ENCODE peak calls at places on chromosomes 6 and 20, in eight cellular contexts. One of them, this sample, is unnamed. For H3K4me1, the result is how much of the 10 kb centered on the place peaks cover.

GRCh38 chr6:130697661-130698535 is 129.3 kb upstream of the SMLR1 start:
- DNase-seq in A549: peak
- DNase-seq in body of pancreas: no peak
- DNase-seq in upper lobe of right lung: no peak
- DNase-seq in endothelial cell of umbilical vein: peak
- DNase-seq in ovary: peak
- DNase-seq in fibroblast of lung: peak
- DNase-seq in transverse colon: peak
- DNase-seq in this sample: peak

GRCh38 chr6:30893001-30893591 is 8.8 kb downstream of the DDR1 start:
- DNase-seq in fibroblast of lung: no peak
- DNase-seq in endothelial cell of umbilical vein: no peak
- DNase-seq in A549: no peak
- DNase-seq in upper lobe of right lung: peak
- DNase-seq in body of pancreas: no peak
- DNase-seq in ovary: no peak
- DNase-seq in transverse colon: no peak
- DNase-seq in this sample: no peak

GRCh38 chr6:13318821-13319220 is 9.5 kb downstream of the TBC1D7 start:
- DNase-seq in A549: no peak
- DNase-seq in body of pancreas: no peak
- DNase-seq in fibroblast of lung: no peak
- DNase-seq in endothelial cell of umbilical vein: no peak
- DNase-seq in ovary: no peak
- DNase-seq in upper lobe of right lung: no peak
- DNase-seq in transverse colon: no peak
- DNase-seq in this sample: peak

GRCh38 chr20:40486297-40486696 is 202.7 kb downstream of the MAFB start:
- DNase-seq in upper lobe of right lung: no peak
- DNase-seq in transverse colon: no peak
- DNase-seq in fibroblast of lung: no peak
- DNase-seq in body of pancreas: no peak
- DNase-seq in endothelial cell of umbilical vein: no peak
- DNase-seq in ovary: no peak
- DNase-seq in A549: no peak
- DNase-seq in this sample: no peak

GRCh38 chr20:23654005-23654404 is 16.2 kb upstream of the CST3 start:
- DNase-seq in transverse colon: no peak
- DNase-seq in body of pancreas: no peak
- DNase-seq in A549: no peak
- DNase-seq in ovary: no peak
- DNase-seq in fibroblast of lung: no peak
- DNase-seq in endothelial cell of umbilical vein: no peak
- DNase-seq in upper lobe of right lung: no peak
- DNase-seq in this sample: no peak

GRCh38 chr6:67694127-67694526 is 941.0 kb upstream of the ADGRB3 start:
- DNase-seq in endothelial cell of umbilical vein: no peak
- DNase-seq in fibroblast of lung: no peak
- DNase-seq in upper lobe of right lung: no peak
- DNase-seq in transverse colon: no peak
- DNase-seq in A549: no peak
- DNase-seq in ovary: no peak
- DNase-seq in body of pancreas: no peak
- DNase-seq in this sample: no peak

GRCh38 chr20:53662595-53662994 is 69.0 kb upstream of the ZNF217 start:
- DNase-seq in transverse colon: no peak
- DNase-seq in endothelial cell of umbilical vein: peak
- DNase-seq in upper lobe of right lung: no peak
- DNase-seq in fibroblast of lung: no peak
- DNase-seq in body of pancreas: no peak
- DNase-seq in A549: no peak
- DNase-seq in ovary: no peak
- DNase-seq in this sample: no peak

GRCh38 chr20:22795897-22796296 is 211.5 kb upstream of the FOXA2 start:
- DNase-seq in fibroblast of lung: peak
- DNase-seq in ovary: peak
- DNase-seq in body of pancreas: peak
- DNase-seq in endothelial cell of umbilical vein: peak
- DNase-seq in A549: peak
- DNase-seq in transverse colon: peak
- DNase-seq in upper lobe of right lung: no peak
- DNase-seq in this sample: no peak

GRCh38 chr6:16769131-16769985 is 8.1 kb upstream of the ATXN1 start:
- DNase-seq in transverse colon: peak
- DNase-seq in A549: peak
- DNase-seq in endothelial cell of umbilical vein: peak
- DNase-seq in upper lobe of right lung: no peak
- DNase-seq in ovary: no peak
- DNase-seq in body of pancreas: peak
- DNase-seq in fibroblast of lung: peak
- DNase-seq in this sample: peak

GRCh38 chr6:35218021-35218420 is 4.3 kb downstream of the SCUBE3 start:
- DNase-seq in upper lobe of right lung: no peak
- DNase-seq in endothelial cell of umbilical vein: peak
- DNase-seq in body of pancreas: no peak
- DNase-seq in A549: no peak
- DNase-seq in ovary: no peak
- DNase-seq in fibroblast of lung: peak
- DNase-seq in transverse colon: no peak
- DNase-seq in this sample: no peak

GRCh38 chr6:70901324-70901723 is 55.5 kb downstream of the B3GAT2 start:
- DNase-seq in A549: peak
- DNase-seq in ovary: no peak
- DNase-seq in transverse colon: no peak
- DNase-seq in body of pancreas: no peak
- DNase-seq in upper lobe of right lung: no peak
- DNase-seq in fibroblast of lung: no peak
- DNase-seq in endothelial cell of umbilical vein: no peak
- DNase-seq in this sample: no peak

GRCh38 chr6:147217840-147218404 is 13.7 kb downstream of the STXBP5 start:
- DNase-seq in transverse colon: no peak
- DNase-seq in A549: no peak
- DNase-seq in ovary: no peak
- DNase-seq in upper lobe of right lung: no peak
- DNase-seq in fibroblast of lung: no peak
- DNase-seq in body of pancreas: no peak
- DNase-seq in endothelial cell of umbilical vein: no peak
- DNase-seq in this sample: no peak

GRCh38 chr20:11777861-11778570 is 139.7 kb upstream of the BTBD3 start:
- DNase-seq in A549: no peak
- DNase-seq in body of pancreas: no peak
- DNase-seq in endothelial cell of umbilical vein: peak
- DNase-seq in ovary: no peak
- DNase-seq in fibroblast of lung: peak
- DNase-seq in transverse colon: no peak
- DNase-seq in upper lobe of right lung: no peak
- DNase-seq in this sample: no peak

GRCh38 chr20:45725134-45725533 is 3.0 kb downstream of the SPINT4 start:
- DNase-seq in fibroblast of lung: no peak
- DNase-seq in endothelial cell of umbilical vein: no peak
- DNase-seq in A549: no peak
- DNase-seq in upper lobe of right lung: no peak
- DNase-seq in body of pancreas: no peak
- DNase-seq in transverse colon: no peak
- DNase-seq in ovary: no peak
- DNase-seq in this sample: no peak

GRCh38 chr6:69861986-69862385 is 4.4 kb upstream of the COL19A1 start:
- DNase-seq in body of pancreas: no peak
- DNase-seq in upper lobe of right lung: no peak
- DNase-seq in endothelial cell of umbilical vein: no peak
- DNase-seq in ovary: no peak
- DNase-seq in fibroblast of lung: peak
- DNase-seq in A549: no peak
- DNase-seq in transverse colon: no peak
- DNase-seq in this sample: no peak

GRCh38 chr6:160972111-160972510 is 19.5 kb upstream of the MAP3K4 start:
- DNase-seq in body of pancreas: no peak
- DNase-seq in transverse colon: no peak
- DNase-seq in A549: no peak
- DNase-seq in ovary: no peak
- DNase-seq in endothelial cell of umbilical vein: no peak
- DNase-seq in fibroblast of lung: peak
- DNase-seq in upper lobe of right lung: no peak
- DNase-seq in this sample: no peak

GRCh38 chr20:32017711-32018251 is 7.5 kb downstream of the CCM2L start:
- DNase-seq in endothelial cell of umbilical vein: no peak
- DNase-seq in A549: peak
- DNase-seq in transverse colon: peak
- DNase-seq in fibroblast of lung: no peak
- DNase-seq in body of pancreas: peak
- DNase-seq in ovary: no peak
- DNase-seq in upper lobe of right lung: peak
- DNase-seq in this sample: peak

GRCh38 chr20:32021091-32021490 is 10.9 kb downstream of the CCM2L start:
- DNase-seq in fibroblast of lung: peak
- DNase-seq in ovary: no peak
- DNase-seq in body of pancreas: no peak
- DNase-seq in endothelial cell of umbilical vein: no peak
- DNase-seq in upper lobe of right lung: no peak
- DNase-seq in A549: no peak
- DNase-seq in transverse colon: no peak
- DNase-seq in this sample: no peak

GRCh38 chr20:32019156-32019510 is 8.9 kb downstream of the CCM2L start:
- DNase-seq in upper lobe of right lung: no peak
- DNase-seq in ovary: no peak
- DNase-seq in fibroblast of lung: no peak
- DNase-seq in transverse colon: no peak
- DNase-seq in A549: peak
- DNase-seq in body of pancreas: no peak
- DNase-seq in endothelial cell of umbilical vein: no peak
- DNase-seq in this sample: no peak

GRCh38 chr20:32018269-32019155 is 8.3 kb downstream of the CCM2L start:
- DNase-seq in endothelial cell of umbilical vein: peak
- DNase-seq in transverse colon: peak
- DNase-seq in ovary: no peak
- DNase-seq in upper lobe of right lung: peak
- DNase-seq in fibroblast of lung: no peak
- DNase-seq in body of pancreas: peak
- DNase-seq in A549: peak
- DNase-seq in this sample: peak

GRCh38 chr20:32019563-32020463 is 9.6 kb downstream of the CCM2L start:
- DNase-seq in body of pancreas: no peak
- DNase-seq in A549: no peak
- DNase-seq in ovary: no peak
- DNase-seq in upper lobe of right lung: no peak
- DNase-seq in transverse colon: no peak
- DNase-seq in fibroblast of lung: no peak
- DNase-seq in endothelial cell of umbilical vein: no peak
- DNase-seq in this sample: no peak
- H3K4me3 ChIP-seq in body of pancreas: no peak
- H3K4me3 ChIP-seq in A549: peak
- H3K4me3 ChIP-seq in ovary: no peak
- H3K4me3 ChIP-seq in upper lobe of right lung: peak
- H3K4me3 ChIP-seq in transverse colon: no peak
- H3K4me3 ChIP-seq in fibroblast of lung: no peak
- H3K4me3 ChIP-seq in endothelial cell of umbilical vein: no peak
- H3K4me3 ChIP-seq in this sample: no peak

DNA sequence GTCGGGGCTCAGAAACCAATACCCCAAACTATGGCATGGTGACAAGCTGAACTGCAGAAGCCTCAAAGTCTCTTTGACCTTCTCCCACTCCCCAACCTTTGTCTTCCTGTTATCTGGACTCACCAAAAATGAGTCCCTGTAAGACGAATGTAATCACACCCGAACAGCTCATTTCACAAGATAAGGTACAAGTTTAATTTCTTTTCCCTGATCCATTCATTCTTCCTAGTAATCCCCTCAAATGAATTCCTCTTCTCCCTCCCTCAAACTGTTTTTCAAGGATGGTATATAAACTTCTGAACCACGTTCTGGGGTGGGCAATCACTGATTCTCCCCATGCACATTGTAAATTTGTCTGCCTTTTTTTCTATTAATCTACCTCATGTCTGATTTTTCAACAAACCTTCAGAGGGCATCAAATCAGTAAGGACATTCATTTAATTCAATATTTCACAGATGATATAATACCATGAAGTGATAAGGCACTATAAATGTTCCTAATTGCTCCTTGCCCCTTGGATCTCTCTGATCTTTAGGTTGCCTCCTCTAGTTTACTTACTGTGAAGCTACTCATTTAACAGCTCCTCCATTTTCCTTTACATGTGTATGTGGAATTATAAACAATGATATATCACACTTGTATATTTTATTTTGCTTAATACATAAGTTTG is 77.2 kb downstream of the OR2B2 start:
- DNase-seq in upper lobe of right lung: no peak
- DNase-seq in transverse colon: no peak
- DNase-seq in fibroblast of lung: no peak
- DNase-seq in endothelial cell of umbilical vein: no peak
- DNase-seq in ovary: no peak
- DNase-seq in body of pancreas: no peak
- DNase-seq in A549: no peak
- DNase-seq in this sample: no peak
- H3K4me1 ChIP-seq in upper lobe of right lung: under half
- H3K4me1 ChIP-seq in transverse colon: under half
- H3K4me1 ChIP-seq in fibroblast of lung: under half
- H3K4me1 ChIP-seq in endothelial cell of umbilical vein: under half
- H3K4me1 ChIP-seq in ovary: under half
- H3K4me1 ChIP-seq in body of pancreas: under half
- H3K4me1 ChIP-seq in A549: under half
- H3K4me1 ChIP-seq in this sample: under half

GRCh38 chr6:144582939-144583613 is 297.9 kb downstream of the UTRN start:
- DNase-seq in endothelial cell of umbilical vein: no peak
- DNase-seq in transverse colon: peak
- DNase-seq in ovary: peak
- DNase-seq in A549: no peak
- DNase-seq in fibroblast of lung: peak
- DNase-seq in upper lobe of right lung: peak
- DNase-seq in body of pancreas: peak
- DNase-seq in this sample: peak
- H3K4me3 ChIP-seq in endothelial cell of umbilical vein: no peak
- H3K4me3 ChIP-seq in transverse colon: no peak
- H3K4me3 ChIP-seq in ovary: no peak
- H3K4me3 ChIP-seq in A549: no peak
- H3K4me3 ChIP-seq in fibroblast of lung: peak
- H3K4me3 ChIP-seq in upper lobe of right lung: peak
- H3K4me3 ChIP-seq in body of pancreas: no peak
- H3K4me3 ChIP-seq in this sample: peak

DNA sequence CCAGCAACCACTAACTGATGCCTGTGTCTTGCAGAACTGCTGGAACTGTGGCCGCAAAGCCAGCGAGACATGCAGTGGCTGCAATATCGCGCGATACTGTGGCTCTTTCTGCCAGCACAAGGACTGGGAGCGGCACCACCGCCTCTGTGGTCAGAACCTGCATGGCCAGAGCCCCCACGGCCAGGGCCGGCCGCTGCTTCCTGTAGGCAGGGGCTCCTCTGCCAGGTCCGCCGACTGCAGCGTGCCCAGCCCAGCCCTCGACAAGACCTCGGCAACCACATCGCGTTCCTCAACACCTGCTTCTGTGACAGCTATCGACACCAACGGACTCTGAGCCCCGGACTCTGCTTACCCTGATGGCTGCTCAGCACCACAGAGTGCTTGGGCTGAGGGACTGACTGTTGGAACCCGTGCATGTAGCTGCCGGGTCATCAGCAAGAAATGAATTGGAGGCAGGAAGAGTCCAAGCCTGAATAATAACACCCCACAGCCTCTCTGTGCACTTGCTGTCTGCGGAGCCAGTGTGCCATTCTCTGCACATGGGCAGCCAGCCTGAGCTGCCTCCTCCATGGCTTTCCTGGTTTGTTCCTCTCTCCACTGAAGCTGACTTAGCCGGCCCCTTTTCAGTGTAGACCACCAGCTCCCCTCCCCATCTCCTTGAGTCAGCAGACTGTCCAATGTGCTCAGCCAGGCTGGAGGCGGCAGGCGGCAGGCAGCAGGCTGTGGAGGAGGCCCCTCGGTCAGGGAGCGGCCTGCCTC is 17.6 kb upstream of the C20orf144 start:
- DNase-seq in fibroblast of lung: no peak
- DNase-seq in A549: no peak
- DNase-seq in endothelial cell of umbilical vein: no peak
- DNase-seq in transverse colon: no peak
- DNase-seq in ovary: no peak
- DNase-seq in body of pancreas: no peak
- DNase-seq in upper lobe of right lung: no peak
- DNase-seq in this sample: no peak
- H3K4me1 ChIP-seq in fibroblast of lung: under half
- H3K4me1 ChIP-seq in A549: under half
- H3K4me1 ChIP-seq in endothelial cell of umbilical vein: under half
- H3K4me1 ChIP-seq in transverse colon: under half
- H3K4me1 ChIP-seq in ovary: under half
- H3K4me1 ChIP-seq in body of pancreas: under half
- H3K4me1 ChIP-seq in upper lobe of right lung: under half
- H3K4me1 ChIP-seq in this sample: under half